ENCODE peak calls at places on chromosome 15, in nine cellular contexts. A is hepatocyte, B is pancreas, H is WTC11, C is endothelial cell, G is RWPE1, E is left lung, D is PC-9, O is GM13977. V is an unnamed sample.

GRCh38 chr15:63195257-63196023 is 6.0 kb downstream of the RAB8B start:
- DNase-seq in H (no peak), E (no peak), A (no peak), B (no peak), O (no peak), D (no peak), G (no peak), C (no peak), V (no peak)

GRCh38 chr15:90087454-90088154 is 14.7 kb downstream of the IDH2 start:
- DNase-seq in E (peak; percentile 79), O (no peak), A (no peak), B (peak; percentile 83), G (peak; percentile 59), C (peak; percentile 56), H (no peak), D (no peak), V (no peak)

GRCh38 chr15:64426845-64427465 is 33.4 kb upstream of the ZNF609 start:
- DNase-seq in G (no peak), A (peak; percentile 55), H (no peak), E (no peak), O (no peak), C (peak; percentile 5), D (no peak), B (no peak), V (no peak)

GRCh38 chr15:71945012-71945411 is 134.7 kb downstream of the NR2E3 start:
- DNase-seq in A (no peak), H (no peak), D (no peak), C (no peak), O (no peak), E (no peak), G (no peak), B (no peak), V (no peak)

GRCh38 chr15:74423443-74424257 is 10.1 kb downstream of the SEMA7A start:
- DNase-seq in B (no peak), E (peak; percentile 37), G (peak; percentile 77), O (no peak), H (no peak), A (no peak), D (peak; percentile 36), C (no peak), V (no peak)

GRCh38 chr15:57654136-57654845 is 52.2 kb upstream of the POLR2M start:
- DNase-seq in D (no peak), O (no peak), H (no peak), C (no peak), E (no peak), A (peak; percentile 34), G (no peak), B (no peak), V (no peak)

GRCh38 chr15:73002509-73002908 is 49.8 kb upstream of the NEO1 start:
- DNase-seq in C (no peak), B (no peak), O (no peak), H (no peak), D (no peak), A (no peak), E (no peak), G (no peak), V (no peak)

GRCh38 chr15:69557340-69558137 is 104.9 kb downstream of the RPLP1 start:
- DNase-seq in G (peak; percentile 95), E (no peak), H (no peak), O (no peak), D (peak; percentile 67), A (peak; percentile 86), B (no peak), C (no peak), V (no peak)

GRCh38 chr15:97976129-97976528 is 15.6 kb downstream of the ARRDC4 start:
- DNase-seq in D (no peak), G (no peak), C (no peak), B (no peak), E (no peak), A (no peak), H (no peak), O (no peak), V (no peak)

GRCh38 chr15:55549305-55549704 is 38.8 kb downstream of the PYGO1 start:
- DNase-seq in G (no peak), O (no peak), D (no peak), C (no peak), E (no peak), H (no peak), B (no peak), A (no peak), V (no peak)

GRCh38 chr15:25410649-25411048 is 28.2 kb downstream of the UBE3A start:
- DNase-seq in H (no peak), A (no peak), G (no peak), B (no peak), E (no peak), O (no peak), D (no peak), C (no peak), V (no peak)

GRCh38 chr15:74387988-74388955 is 20.8 kb upstream of the CYP11A1 start:
- DNase-seq in C (no peak), A (no peak), H (no peak), D (peak; percentile 85), E (peak; percentile 68), B (no peak), G (no peak), O (no peak), V (no peak)

DNA sequence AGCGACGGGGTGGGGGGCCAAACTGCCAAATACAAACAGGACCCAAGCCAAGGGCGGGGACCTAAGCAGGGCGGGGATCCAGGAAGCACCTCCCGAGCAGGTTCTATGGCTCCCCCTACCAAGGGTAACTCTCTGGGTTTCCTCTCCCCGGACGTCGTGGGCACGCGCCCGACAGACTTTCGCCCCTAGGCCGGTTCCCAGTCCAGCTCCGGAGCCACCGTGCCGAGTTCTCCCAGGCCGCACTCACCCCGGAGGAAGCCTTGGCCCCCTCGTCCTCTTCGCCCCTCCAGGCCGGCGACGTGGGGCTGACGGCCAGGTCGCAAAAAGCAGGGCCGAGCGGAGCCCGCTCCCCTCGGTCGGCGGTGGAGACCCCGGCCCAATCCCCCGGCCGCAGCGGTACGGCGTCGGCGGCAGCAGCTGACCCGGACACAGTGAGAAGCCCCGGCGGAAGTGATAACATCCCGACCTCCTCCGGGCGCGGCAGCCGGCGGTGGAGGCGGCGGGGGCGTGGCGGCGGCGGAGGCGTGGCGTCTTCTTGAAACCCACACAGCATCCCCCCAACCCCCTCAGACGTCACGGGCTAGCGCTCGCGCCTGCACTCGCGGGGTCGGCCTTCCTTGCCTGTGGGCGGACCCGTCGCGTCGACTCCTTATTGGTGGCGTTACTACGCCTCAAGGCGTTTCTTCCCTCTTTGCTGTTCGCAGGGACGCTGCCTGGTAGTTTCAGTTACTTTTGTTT is at the start of gene BNIP2:
- DNase-seq in C (peak; percentile 99), B (peak; percentile 100), A (peak; percentile 99), O (peak; percentile 93), E (peak; percentile 100), D (peak; percentile 98), G (peak; percentile 97), H (peak; percentile 99), V (peak; percentile 97)
- TF ChIP-seq CTCF in C (no peak), B (no peak), A (no peak), O (peak; percentile 4), E (no peak), D (no peak), G (no peak), H (no peak), V (no peak)

GRCh38 chr15:22902578-22902977 is 64.1 kb downstream of the NIPA2 start:
- DNase-seq in G (no peak), C (no peak), B (no peak), H (peak; percentile 51), O (no peak), D (no peak), A (no peak), E (peak; percentile 76), V (no peak)
- TF ChIP-seq CTCF in G (peak; percentile 6), C (no peak), B (no peak), H (no peak), O (peak; percentile 24), D (no peak), A (peak; percentile 13), E (no peak), V (no peak)

GRCh38 chr15:78396186-78396814 is 41.7 kb upstream of the IREB2 start:
- DNase-seq in G (no peak), E (no peak), H (no peak), B (no peak), O (no peak), D (no peak), C (no peak), A (no peak), V (no peak)

GRCh38 chr15:78394981-78395619 is 42.9 kb upstream of the IREB2 start:
- DNase-seq in G (no peak), H (peak; percentile 52), O (no peak), D (no peak), C (no peak), A (peak; percentile 53), E (no peak), B (no peak), V (no peak)

GRCh38 chr15:78398076-78398825 is 39.8 kb upstream of the IREB2 start:
- DNase-seq in D (no peak), B (no peak), O (no peak), A (no peak), G (no peak), H (no peak), E (no peak), C (no peak), V (no peak)

GRCh38 chr15:78397382-78397781 is 40.6 kb upstream of the IREB2 start:
- DNase-seq in A (no peak), E (no peak), O (no peak), D (no peak), B (no peak), G (no peak), H (no peak), C (no peak), V (no peak)

GRCh38 chr15:78396976-78397375 is 41.0 kb upstream of the IREB2 start:
- DNase-seq in G (no peak), H (peak; percentile 45), O (no peak), C (no peak), D (no peak), A (peak; percentile 58), E (peak; percentile 78), B (peak; percentile 63), V (no peak)
- TF ChIP-seq CTCF in G (no peak), H (no peak), O (no peak), C (no peak), D (peak; percentile 46), A (peak; percentile 39), E (no peak), B (no peak), V (no peak)

DNA sequence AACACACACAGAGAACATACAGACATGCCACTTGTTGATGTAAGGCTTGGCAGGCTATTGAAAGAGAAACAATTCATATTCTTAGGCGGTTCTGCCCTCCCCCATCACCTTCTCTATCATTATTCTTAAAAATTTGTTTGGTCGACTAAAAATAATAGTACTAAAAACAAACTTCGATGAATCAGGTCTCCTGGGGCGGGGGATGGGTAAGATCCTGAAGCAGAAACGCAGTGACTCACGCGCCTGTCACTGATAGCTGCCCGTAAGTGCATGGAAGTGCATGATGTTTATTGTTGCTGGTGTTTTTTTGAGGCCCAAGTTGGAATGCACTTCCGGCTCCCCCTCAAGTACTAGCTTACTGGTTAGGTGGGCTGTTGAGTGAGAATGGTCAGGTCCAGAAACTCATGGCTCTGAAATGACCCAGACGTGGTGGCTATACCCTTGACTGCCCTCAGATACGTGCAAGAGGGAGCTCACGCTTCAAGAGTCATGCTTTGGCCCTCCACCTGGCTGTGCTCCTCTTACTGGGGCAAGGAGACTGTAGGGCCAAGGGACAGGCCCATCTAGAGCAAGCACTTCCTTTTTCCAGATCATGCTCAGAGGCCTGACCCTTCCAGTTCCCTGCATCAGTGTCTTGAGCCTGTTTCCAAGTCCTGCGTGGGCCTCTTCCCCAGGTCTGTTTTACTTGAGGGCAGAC is 10.9 kb downstream of the SMAD3 start:
- DNase-seq in C (no peak), D (no peak), G (peak; percentile 80), B (no peak), A (no peak), H (no peak), O (peak; percentile 40), E (no peak), V (no peak)
- TF ChIP-seq CTCF in C (no peak), D (no peak), G (no peak), B (no peak), A (no peak), H (no peak), O (no peak), E (no peak), V (no peak)

V was measured in neural crest cell.